ENCODE peak calls at places on chromosomes 11 and 22, in ten cellular contexts. One of them, this sample, is unnamed.
A peak's percentile ranks its signal among the peaks of the same experiment; 100 is the strongest.

GRCh38 chr11:57758174-57758573 is 3.4 kb upstream of the CTNND1 start:
- DNase-seq in CD8-positive, alpha-beta T cell: no peak
- DNase-seq in heart left ventricle: no peak
- DNase-seq in keratinocyte: no peak
- DNase-seq in A549: no peak
- DNase-seq in GM23248: no peak
- DNase-seq in hepatocyte: no peak
- DNase-seq in transverse colon: no peak
- DNase-seq in naive thymus-derived CD4-positive, alpha-beta T cell: no peak
- DNase-seq in neural progenitor cell: no peak
- DNase-seq in this sample: no peak

GRCh38 chr11:119195680-119196079 is 10.4 kb downstream of the NHERF4 start:
- DNase-seq in CD8-positive, alpha-beta T cell: no peak
- DNase-seq in heart left ventricle: no peak
- DNase-seq in keratinocyte: no peak
- DNase-seq in A549: peak; percentile 63
- DNase-seq in GM23248: peak; percentile 75
- DNase-seq in hepatocyte: peak; percentile 64
- DNase-seq in transverse colon: peak; percentile 66
- DNase-seq in naive thymus-derived CD4-positive, alpha-beta T cell: no peak
- DNase-seq in neural progenitor cell: peak; percentile 63
- DNase-seq in this sample: no peak

GRCh38 chr11:7197469-7197868 is 54.2 kb upstream of the SYT9 start:
- DNase-seq in CD8-positive, alpha-beta T cell: no peak
- DNase-seq in heart left ventricle: no peak
- DNase-seq in keratinocyte: no peak
- DNase-seq in A549: no peak
- DNase-seq in GM23248: no peak
- DNase-seq in hepatocyte: no peak
- DNase-seq in transverse colon: no peak
- DNase-seq in naive thymus-derived CD4-positive, alpha-beta T cell: no peak
- DNase-seq in neural progenitor cell: no peak
- DNase-seq in this sample: no peak

GRCh38 chr11:107669156-107669740 is 42.6 kb downstream of the SLN start:
- DNase-seq in CD8-positive, alpha-beta T cell: no peak
- DNase-seq in heart left ventricle: no peak
- DNase-seq in keratinocyte: no peak
- DNase-seq in A549: no peak
- DNase-seq in GM23248: no peak
- DNase-seq in hepatocyte: no peak
- DNase-seq in transverse colon: no peak
- DNase-seq in naive thymus-derived CD4-positive, alpha-beta T cell: no peak
- DNase-seq in neural progenitor cell: no peak
- DNase-seq in this sample: no peak

GRCh38 chr11:134861490-134862107 is 449.6 kb upstream of the B3GAT1 start:
- DNase-seq in CD8-positive, alpha-beta T cell: no peak
- DNase-seq in heart left ventricle: no peak
- DNase-seq in keratinocyte: no peak
- DNase-seq in A549: no peak
- DNase-seq in GM23248: no peak
- DNase-seq in hepatocyte: no peak
- DNase-seq in transverse colon: no peak
- DNase-seq in naive thymus-derived CD4-positive, alpha-beta T cell: no peak
- DNase-seq in neural progenitor cell: no peak
- DNase-seq in this sample: no peak

GRCh38 chr22:39277135-39277607 is 32.4 kb upstream of the PDGFB start:
- DNase-seq in CD8-positive, alpha-beta T cell: no peak
- DNase-seq in heart left ventricle: no peak
- DNase-seq in keratinocyte: no peak
- DNase-seq in A549: no peak
- DNase-seq in GM23248: peak; percentile 68
- DNase-seq in hepatocyte: no peak
- DNase-seq in transverse colon: no peak
- DNase-seq in naive thymus-derived CD4-positive, alpha-beta T cell: no peak
- DNase-seq in neural progenitor cell: no peak
- DNase-seq in this sample: no peak

GRCh38 chr11:108664730-108665525 is at the start of gene DDX10:
- DNase-seq in CD8-positive, alpha-beta T cell: peak; percentile 99
- DNase-seq in heart left ventricle: peak; percentile 99
- DNase-seq in keratinocyte: peak; percentile 90
- DNase-seq in A549: peak; percentile 97
- DNase-seq in GM23248: peak; percentile 99
- DNase-seq in hepatocyte: peak; percentile 99
- DNase-seq in transverse colon: peak; percentile 99
- DNase-seq in naive thymus-derived CD4-positive, alpha-beta T cell: peak; percentile 98
- DNase-seq in neural progenitor cell: peak; percentile 98
- DNase-seq in this sample: peak; percentile 99

GRCh38 chr22:36938028-36938425 is 24.6 kb downstream of the CSF2RB start:
- DNase-seq in CD8-positive, alpha-beta T cell: no peak
- DNase-seq in heart left ventricle: no peak
- DNase-seq in keratinocyte: no peak
- DNase-seq in A549: no peak
- DNase-seq in GM23248: no peak
- DNase-seq in hepatocyte: no peak
- DNase-seq in transverse colon: no peak
- DNase-seq in naive thymus-derived CD4-positive, alpha-beta T cell: no peak
- DNase-seq in neural progenitor cell: no peak
- DNase-seq in this sample: no peak

GRCh38 chr11:117058761-117059233 is 39.4 kb downstream of the SIK3 start:
- DNase-seq in CD8-positive, alpha-beta T cell: no peak
- DNase-seq in heart left ventricle: no peak
- DNase-seq in keratinocyte: no peak
- DNase-seq in A549: no peak
- DNase-seq in GM23248: peak; percentile 76
- DNase-seq in hepatocyte: no peak
- DNase-seq in transverse colon: no peak
- DNase-seq in naive thymus-derived CD4-positive, alpha-beta T cell: no peak
- DNase-seq in neural progenitor cell: peak; percentile 54
- DNase-seq in this sample: no peak

GRCh38 chr22:41636467-41636866 is 15.4 kb downstream of the XRCC6 start:
- DNase-seq in CD8-positive, alpha-beta T cell: no peak
- DNase-seq in heart left ventricle: peak; percentile 40
- DNase-seq in keratinocyte: no peak
- DNase-seq in A549: peak; percentile 33
- DNase-seq in GM23248: peak; percentile 87
- DNase-seq in hepatocyte: no peak
- DNase-seq in transverse colon: no peak
- DNase-seq in naive thymus-derived CD4-positive, alpha-beta T cell: no peak
- DNase-seq in neural progenitor cell: no peak
- DNase-seq in this sample: no peak

GRCh38 chr22:46063861-46064235 is 86.5 kb upstream of the PPARA start:
- DNase-seq in CD8-positive, alpha-beta T cell: no peak
- DNase-seq in heart left ventricle: no peak
- DNase-seq in keratinocyte: no peak
- DNase-seq in A549: no peak
- DNase-seq in GM23248: peak; percentile 65
- DNase-seq in hepatocyte: no peak
- DNase-seq in transverse colon: peak; percentile 21
- DNase-seq in naive thymus-derived CD4-positive, alpha-beta T cell: no peak
- DNase-seq in neural progenitor cell: no peak
- DNase-seq in this sample: peak; percentile 66

GRCh38 chr11:8253566-8253965 is 10.1 kb downstream of the LMO1 start:
- DNase-seq in CD8-positive, alpha-beta T cell: no peak
- DNase-seq in heart left ventricle: no peak
- DNase-seq in keratinocyte: no peak
- DNase-seq in A549: no peak
- DNase-seq in GM23248: no peak
- DNase-seq in hepatocyte: no peak
- DNase-seq in transverse colon: no peak
- DNase-seq in naive thymus-derived CD4-positive, alpha-beta T cell: no peak
- DNase-seq in neural progenitor cell: no peak
- DNase-seq in this sample: peak; percentile 50

GRCh38 chr11:72704028-72704782 is 30.0 kb upstream of the PDE2A start:
- DNase-seq in CD8-positive, alpha-beta T cell: no peak
- DNase-seq in heart left ventricle: no peak
- DNase-seq in keratinocyte: no peak
- DNase-seq in A549: no peak
- DNase-seq in GM23248: peak; percentile 48
- DNase-seq in hepatocyte: no peak
- DNase-seq in transverse colon: no peak
- DNase-seq in naive thymus-derived CD4-positive, alpha-beta T cell: no peak
- DNase-seq in neural progenitor cell: no peak
- DNase-seq in this sample: no peak

GRCh38 chr11:106988151-106988806 is 30.0 kb downstream of the GUCY1A2 start:
- DNase-seq in CD8-positive, alpha-beta T cell: no peak
- DNase-seq in heart left ventricle: peak; percentile 19
- DNase-seq in keratinocyte: no peak
- DNase-seq in A549: no peak
- DNase-seq in GM23248: peak; percentile 89
- DNase-seq in hepatocyte: peak; percentile 64
- DNase-seq in transverse colon: no peak
- DNase-seq in naive thymus-derived CD4-positive, alpha-beta T cell: no peak
- DNase-seq in neural progenitor cell: no peak
- DNase-seq in this sample: no peak

GRCh38 chr11:75602916-75603315 is 40.9 kb downstream of the SERPINH1 start:
- DNase-seq in CD8-positive, alpha-beta T cell: no peak
- DNase-seq in heart left ventricle: no peak
- DNase-seq in keratinocyte: no peak
- DNase-seq in A549: no peak
- DNase-seq in GM23248: no peak
- DNase-seq in hepatocyte: no peak
- DNase-seq in transverse colon: no peak
- DNase-seq in naive thymus-derived CD4-positive, alpha-beta T cell: no peak
- DNase-seq in neural progenitor cell: no peak
- DNase-seq in this sample: no peak

GRCh38 chr11:93512073-93512475 is 31.1 kb downstream of the SMCO4 start:
- DNase-seq in CD8-positive, alpha-beta T cell: no peak
- DNase-seq in heart left ventricle: no peak
- DNase-seq in keratinocyte: no peak
- DNase-seq in A549: no peak
- DNase-seq in GM23248: no peak
- DNase-seq in hepatocyte: no peak
- DNase-seq in transverse colon: no peak
- DNase-seq in naive thymus-derived CD4-positive, alpha-beta T cell: no peak
- DNase-seq in neural progenitor cell: no peak
- DNase-seq in this sample: no peak

GRCh38 chr22:30196141-30196866 is 50.3 kb downstream of the LIF start:
- DNase-seq in CD8-positive, alpha-beta T cell: peak; percentile 36
- DNase-seq in heart left ventricle: peak; percentile 82
- DNase-seq in keratinocyte: peak; percentile 94
- DNase-seq in A549: peak; percentile 100
- DNase-seq in GM23248: peak; percentile 100
- DNase-seq in hepatocyte: peak; percentile 91
- DNase-seq in transverse colon: peak; percentile 68
- DNase-seq in naive thymus-derived CD4-positive, alpha-beta T cell: no peak
- DNase-seq in neural progenitor cell: peak; percentile 29
- DNase-seq in this sample: peak; percentile 92

GRCh38 chr11:32830413-32830738 is 649 bp downstream of the PRRG4 start:
- DNase-seq in CD8-positive, alpha-beta T cell: no peak
- DNase-seq in heart left ventricle: no peak
- DNase-seq in keratinocyte: no peak
- DNase-seq in A549: peak; percentile 58
- DNase-seq in GM23248: no peak
- DNase-seq in hepatocyte: peak; percentile 77
- DNase-seq in transverse colon: peak; percentile 71
- DNase-seq in naive thymus-derived CD4-positive, alpha-beta T cell: no peak
- DNase-seq in neural progenitor cell: no peak
- DNase-seq in this sample: no peak

GRCh38 chr11:36126703-36127102 is 162.5 kb downstream of the COMMD9 start:
- DNase-seq in CD8-positive, alpha-beta T cell: no peak
- DNase-seq in heart left ventricle: no peak
- DNase-seq in keratinocyte: no peak
- DNase-seq in A549: no peak
- DNase-seq in GM23248: no peak
- DNase-seq in hepatocyte: no peak
- DNase-seq in transverse colon: no peak
- DNase-seq in naive thymus-derived CD4-positive, alpha-beta T cell: no peak
- DNase-seq in neural progenitor cell: no peak
- DNase-seq in this sample: no peak

GRCh38 chr11:12674936-12675696 is 895 bp downstream of the TEAD1 start:
- DNase-seq in CD8-positive, alpha-beta T cell: no peak
- DNase-seq in heart left ventricle: peak; percentile 58
- DNase-seq in keratinocyte: no peak
- DNase-seq in A549: no peak
- DNase-seq in GM23248: peak; percentile 70
- DNase-seq in hepatocyte: peak; percentile 64
- DNase-seq in transverse colon: no peak
- DNase-seq in naive thymus-derived CD4-positive, alpha-beta T cell: no peak
- DNase-seq in neural progenitor cell: peak; percentile 63
- DNase-seq in this sample: peak; percentile 79
- H3K27ac ChIP-seq in CD8-positive, alpha-beta T cell: no peak overlapping the region
- H3K27ac ChIP-seq in heart left ventricle: peak overlapping the region; percentile 96
- H3K27ac ChIP-seq in keratinocyte: peak overlapping the region; percentile 67
- H3K27ac ChIP-seq in A549: peak overlapping the region; percentile 98
- H3K27ac ChIP-seq in GM23248: peak overlapping the region; percentile 70
- H3K27ac ChIP-seq in hepatocyte: peak overlapping the region; percentile 97
- H3K27ac ChIP-seq in transverse colon: peak overlapping the region; percentile 100
- H3K27ac ChIP-seq in naive thymus-derived CD4-positive, alpha-beta T cell: no peak overlapping the region
- H3K27ac ChIP-seq in neural progenitor cell: peak overlapping the region; percentile 99
- H3K27ac ChIP-seq in this sample: peak overlapping the region; percentile 98

GRCh38 chr11:125271436-125272064 is 107.0 kb downstream of the PKNOX2 start:
- DNase-seq in CD8-positive, alpha-beta T cell: no peak
- DNase-seq in heart left ventricle: no peak
- DNase-seq in keratinocyte: no peak
- DNase-seq in A549: no peak
- DNase-seq in GM23248: peak; percentile 48
- DNase-seq in hepatocyte: no peak
- DNase-seq in transverse colon: no peak
- DNase-seq in naive thymus-derived CD4-positive, alpha-beta T cell: no peak
- DNase-seq in neural progenitor cell: no peak
- DNase-seq in this sample: no peak
- H3K4me1 ChIP-seq in CD8-positive, alpha-beta T cell: no peaks in the 10 kb centered on the region
- H3K4me1 ChIP-seq in heart left ventricle: peaks cover 25% of the 10 kb centered on the region
- H3K4me1 ChIP-seq in keratinocyte: no peaks in the 10 kb centered on the region
- H3K4me1 ChIP-seq in A549: no peaks in the 10 kb centered on the region
- H3K4me1 ChIP-seq in GM23248: peaks cover 26% of the 10 kb centered on the region
- H3K4me1 ChIP-seq in hepatocyte: peaks cover 5% of the 10 kb centered on the region
- H3K4me1 ChIP-seq in transverse colon: no peaks in the 10 kb centered on the region
- H3K4me1 ChIP-seq in naive thymus-derived CD4-positive, alpha-beta T cell: no peaks in the 10 kb centered on the region
- H3K4me1 ChIP-seq in neural progenitor cell: peaks cover 35% of the 10 kb centered on the region
- H3K4me1 ChIP-seq in this sample: no peaks in the 10 kb centered on the region

GRCh38 chr22:47448231-47449035 is 686.0 kb downstream of the TBC1D22A start:
- DNase-seq in CD8-positive, alpha-beta T cell: no peak
- DNase-seq in heart left ventricle: no peak
- DNase-seq in keratinocyte: no peak
- DNase-seq in A549: no peak
- DNase-seq in GM23248: no peak
- DNase-seq in hepatocyte: no peak
- DNase-seq in transverse colon: no peak
- DNase-seq in naive thymus-derived CD4-positive, alpha-beta T cell: no peak
- DNase-seq in neural progenitor cell: no peak
- DNase-seq in this sample: no peak
- H3K9me3 ChIP-seq in CD8-positive, alpha-beta T cell: no peaks in the 10 kb centered on the region
- H3K9me3 ChIP-seq in heart left ventricle: no peaks in the 10 kb centered on the region
- H3K9me3 ChIP-seq in keratinocyte: peaks cover 23% of the 10 kb centered on the region
- H3K9me3 ChIP-seq in A549: no peaks in the 10 kb centered on the region
- H3K9me3 ChIP-seq in GM23248: no peaks in the 10 kb centered on the region
- H3K9me3 ChIP-seq in hepatocyte: no peaks in the 10 kb centered on the region
- H3K9me3 ChIP-seq in transverse colon: no peaks in the 10 kb centered on the region
- H3K9me3 ChIP-seq in naive thymus-derived CD4-positive, alpha-beta T cell: peaks cover under 1% of the 10 kb centered on the region
- H3K9me3 ChIP-seq in neural progenitor cell: peaks cover 5% of the 10 kb centered on the region
- H3K9me3 ChIP-seq in this sample: no peaks in the 10 kb centered on the region

DNA sequence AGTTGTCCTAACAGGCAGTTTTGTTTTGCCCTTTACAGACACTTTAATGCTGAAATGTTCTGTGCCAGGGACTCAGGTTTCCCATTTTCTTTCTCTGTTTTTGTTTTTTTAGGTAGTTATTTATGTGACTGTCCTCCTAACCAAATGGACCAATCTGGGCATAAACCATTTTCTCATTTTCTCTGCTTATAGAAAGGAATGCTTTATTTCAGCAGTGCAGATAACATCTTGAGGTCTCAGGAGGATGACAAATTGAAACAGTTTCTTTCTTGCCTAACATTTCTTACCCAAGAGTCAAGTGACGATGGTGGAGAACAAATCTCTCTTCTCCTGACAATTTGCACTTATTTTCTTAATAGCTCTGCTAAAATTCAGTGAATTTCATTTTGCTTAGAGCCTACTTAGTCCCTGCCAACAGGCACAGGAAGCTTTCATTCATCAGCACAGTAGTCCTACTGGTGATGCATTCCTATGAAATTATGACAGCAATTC is 350.0 kb downstream of the TTC28 start:
- DNase-seq in CD8-positive, alpha-beta T cell: no peak
- DNase-seq in heart left ventricle: no peak
- DNase-seq in keratinocyte: no peak
- DNase-seq in A549: no peak
- DNase-seq in GM23248: peak; percentile 84
- DNase-seq in hepatocyte: no peak
- DNase-seq in transverse colon: no peak
- DNase-seq in naive thymus-derived CD4-positive, alpha-beta T cell: no peak
- DNase-seq in neural progenitor cell: no peak
- DNase-seq in this sample: no peak
- H3K27ac ChIP-seq in CD8-positive, alpha-beta T cell: no peak overlapping the region
- H3K27ac ChIP-seq in heart left ventricle: no peak overlapping the region
- H3K27ac ChIP-seq in keratinocyte: no peak overlapping the region
- H3K27ac ChIP-seq in A549: no peak overlapping the region
- H3K27ac ChIP-seq in GM23248: peak overlapping the region; percentile 59
- H3K27ac ChIP-seq in hepatocyte: no peak overlapping the region
- H3K27ac ChIP-seq in transverse colon: no peak overlapping the region
- H3K27ac ChIP-seq in naive thymus-derived CD4-positive, alpha-beta T cell: no peak overlapping the region
- H3K27ac ChIP-seq in neural progenitor cell: no peak overlapping the region
- H3K27ac ChIP-seq in this sample: peak overlapping the region; percentile 4

This sample was measured in sigmoid colon.